ENCODE peak calls at places on chromosomes 13 and 19, in seven cellular contexts. H, V, K, D, E, T and N are unnamed samples.

GRCh38 chr13:72456486-72456885 is 270.9 kb downstream of the MZT1 start:
- DNase-seq in E (no peak), K (no peak), V (no peak), T (no peak), D (no peak), H (no peak), N (no peak)

GRCh38 chr19:38735257-38735686 is 9.0 kb downstream of the CAPN12 start:
- DNase-seq in D (peak), E (no peak), H (no peak), V (no peak), T (peak), K (peak), N (no peak)

GRCh38 chr13:113792821-113793717 is 34.0 kb downstream of the TMEM255B start:
- DNase-seq in K (no peak), T (no peak), V (no peak), H (no peak), E (no peak), D (no peak), N (no peak)

GRCh38 chr19:18450934-18451836 is 13.3 kb upstream of the ISYNA1 start:
- DNase-seq in D (peak), E (no peak), V (peak), H (peak), T (peak), K (peak), N (peak)

GRCh38 chr13:95233026-95233635 is 68.1 kb downstream of the ABCC4 start:
- DNase-seq in E (no peak), T (no peak), D (peak), H (no peak), V (no peak), K (no peak), N (no peak)

GRCh38 chr19:48962029-48962848 is 2.9 kb upstream of the FTL start:
- DNase-seq in T (peak), V (peak), E (no peak), K (peak), H (peak), D (peak), N (peak)

GRCh38 chr13:84025828-84026227 is 143.6 kb upstream of the SLITRK1 start:
- DNase-seq in T (no peak), E (no peak), H (no peak), V (no peak), K (no peak), D (no peak), N (no peak)

GRCh38 chr19:45767410-45767880 is 1.6 kb downstream of the SIX5 start:
- DNase-seq in D (peak), V (peak), E (no peak), T (peak), K (peak), H (peak), N (no peak)

GRCh38 chr19:40241809-40242384 is 15.4 kb upstream of the CCNP start:
- DNase-seq in T (no peak), V (peak), H (no peak), D (no peak), K (no peak), E (no peak), N (no peak)

GRCh38 chr19:17215125-17215971 is at the start of gene USE1:
- DNase-seq in H (peak), K (peak), V (peak), E (peak), D (peak), T (peak), N (peak)
- TF ChIP-seq POLR2A in H (peak), K (peak), V (peak), E (peak), D (peak), T (no peak), N (peak)

GRCh38 chr13:98486412-98486811 is 90.5 kb downstream of the STK24 start:
- DNase-seq in D (no peak), E (no peak), K (no peak), T (no peak), H (no peak), V (no peak), N (peak)

GRCh38 chr13:98485561-98485960 is 91.3 kb downstream of the STK24 start:
- DNase-seq in K (no peak), H (no peak), V (no peak), T (no peak), E (no peak), D (no peak), N (no peak)

GRCh38 chr13:98482476-98483444 is 94.1 kb downstream of the STK24 start:
- DNase-seq in E (no peak), K (no peak), D (no peak), T (peak), H (peak), V (peak), N (peak)

GRCh38 chr13:98483636-98484288 is 93.1 kb downstream of the STK24 start:
- DNase-seq in D (no peak), T (no peak), K (no peak), H (no peak), V (no peak), E (no peak), N (no peak)

DNA sequence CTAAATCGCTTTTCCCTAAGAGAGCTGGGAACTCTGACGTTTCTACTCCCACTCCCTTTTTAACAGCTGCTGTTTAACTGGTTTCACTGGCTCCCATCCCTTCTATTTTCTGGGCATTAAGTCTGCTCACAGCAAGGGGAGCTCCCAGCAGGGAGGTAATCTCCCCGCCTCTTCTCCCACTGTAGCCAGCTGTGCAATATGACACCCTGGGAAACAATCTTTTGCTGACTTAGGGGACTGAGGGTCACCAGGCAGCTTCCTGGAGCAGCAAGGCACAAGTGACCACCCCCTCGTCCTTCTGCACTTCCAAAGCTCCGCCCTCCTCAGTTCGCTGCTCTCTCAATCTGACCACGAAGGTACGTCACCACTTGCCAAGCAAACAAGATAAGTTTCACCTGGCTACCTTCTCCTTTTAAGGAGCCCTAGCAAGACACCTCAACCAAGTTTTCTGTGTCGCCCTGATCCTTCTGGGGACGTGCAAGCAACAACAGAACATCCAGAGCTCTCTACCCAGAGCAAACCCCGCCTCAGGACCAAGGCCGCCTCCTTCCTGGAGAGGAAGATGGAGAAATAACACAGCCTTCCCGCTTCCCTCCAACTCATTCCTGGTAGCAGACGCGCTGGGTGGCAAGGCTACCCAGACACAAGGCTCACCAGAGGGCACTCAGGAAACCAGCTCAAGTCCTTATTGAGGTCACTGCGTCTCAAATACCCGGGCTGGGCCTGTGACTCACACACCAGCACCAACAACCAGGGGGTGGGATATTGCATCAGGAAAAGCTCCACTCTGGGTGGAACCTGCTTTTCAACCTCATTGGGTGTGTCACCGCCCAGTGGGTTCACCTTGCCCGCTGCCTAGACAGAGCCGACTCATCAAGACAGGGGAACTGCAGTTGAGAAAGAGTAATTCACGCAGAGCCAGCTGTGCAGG is 92.4 kb downstream of the STK24 start:
- DNase-seq in T (peak), E (no peak), K (peak), D (peak), H (peak), V (peak), N (peak)
- TF ChIP-seq POLR2A in T (no peak), E (no peak), K (no peak), D (no peak), H (peak), V (no peak), N (no peak)

GRCh38 chr19:10271543-10272086 is 695 bp downstream of the ICAM1 start:
- DNase-seq in D (peak), H (no peak), K (no peak), T (no peak), V (no peak), E (no peak), N (no peak)

GRCh38 chr19:10268077-10268476 is 2.8 kb upstream of the ICAM1 start:
- DNase-seq in H (no peak), T (no peak), E (no peak), V (peak), K (no peak), D (no peak), N (no peak)

GRCh38 chr19:10269333-10270179 is 1.4 kb upstream of the ICAM1 start:
- DNase-seq in V (peak), D (peak), E (no peak), T (peak), K (peak), H (peak), N (peak)

GRCh38 chr19:10270180-10270615 is 722 bp upstream of the ICAM1 start:
- DNase-seq in E (no peak), V (peak), K (no peak), T (peak), H (no peak), D (peak), N (peak)

GRCh38 chr19:10270616-10271394 is at the start of gene ICAM1:
- DNase-seq in E (no peak), V (peak), K (no peak), H (no peak), D (peak), T (peak), N (peak)
- TF ChIP-seq POLR2A in E (peak), V (peak), K (no peak), H (peak), D (peak), T (no peak), N (peak)

DNA sequence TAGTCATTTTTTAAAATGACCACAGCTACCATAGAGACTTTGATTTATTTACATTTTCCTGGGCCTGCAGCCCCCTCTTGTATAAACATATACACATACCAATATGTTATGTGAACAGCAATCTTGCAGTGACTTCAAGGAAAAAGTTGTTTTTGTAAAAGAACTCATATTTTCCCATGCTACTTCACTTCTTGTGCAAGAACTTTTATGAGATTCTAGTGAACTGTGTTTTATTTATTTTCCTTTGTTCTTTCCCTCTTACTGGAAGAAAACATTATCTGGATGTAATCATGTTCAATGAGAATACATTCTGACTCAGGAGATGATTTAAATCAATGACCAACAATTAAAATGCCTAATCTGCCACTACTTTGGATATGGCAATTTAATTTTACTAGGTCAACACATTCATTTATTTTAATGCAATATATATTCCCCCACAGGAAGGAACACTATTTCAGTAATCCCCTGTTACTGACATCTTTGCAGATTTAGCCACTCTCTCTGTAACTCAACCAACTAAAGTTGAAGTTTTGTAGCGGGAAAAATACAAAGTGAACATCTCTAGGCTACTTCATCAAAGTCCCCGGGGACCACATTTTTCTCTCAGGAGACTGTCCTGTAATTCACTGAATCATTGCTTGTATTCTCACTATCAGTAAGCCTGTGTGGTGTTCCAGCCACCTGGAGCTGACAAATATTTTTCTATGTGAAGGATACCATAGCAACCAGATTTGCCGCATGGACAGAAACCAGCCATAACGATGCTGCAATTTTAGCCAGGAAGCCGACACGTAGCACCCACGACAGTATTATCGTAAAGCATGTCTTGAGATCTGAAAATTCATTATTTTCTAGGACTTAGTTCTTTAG is 90.5 kb downstream of the STARD13 start:
- DNase-seq in K (peak), V (peak), T (peak), E (no peak), H (no peak), D (no peak), N (no peak)
- TF ChIP-seq POLR2A in K (no peak), V (no peak), T (no peak), E (no peak), H (no peak), D (no peak), N (no peak)

GRCh38 chr13:20127563-20128458 is 33.0 kb downstream of the GJA3 start:
- DNase-seq in T (peak), E (no peak), K (peak), V (peak), H (no peak), D (no peak), N (peak)
- TF ChIP-seq POLR2A in T (no peak), E (no peak), K (peak), V (peak), H (no peak), D (no peak), N (peak)